ENCODE peak calls at places on chromosomes 11 and 22, in six cellular contexts. M is activated naive CD4-positive, alpha-beta T cell; B is SK-N-SH; E is GM23338; U is stimulated activated CD4-positive, alpha-beta T cell treated with anti-CD3 and anti-CD28 coated beads, Interleukin-2, amount 100 ng/mL, for 48 hours; I is NCI-H187. P is an unnamed sample.

GRCh38 chr11:47899801-47900200 is 51.7 kb upstream of the NUP160 start:
- DNase-seq in M (no peak), U (no peak), I (no peak), E (no peak), B (no peak), P (no peak)

GRCh38 chr11:1864831-1865665 is 12.2 kb downstream of the LSP1 start:
- DNase-seq in U (no peak), M (no peak), I (no peak), E (no peak), B (peak; percentile 77), P (no peak)

GRCh38 chr11:117633976-117634755 is 162.8 kb downstream of the DSCAML1 start:
- DNase-seq in E (no peak), U (no peak), I (no peak), M (no peak), B (no peak), P (no peak)

GRCh38 chr22:28222976-28223375 is 303.9 kb upstream of the PITPNB start:
- DNase-seq in M (no peak), B (peak; percentile 5), I (no peak), E (no peak), U (no peak), P (no peak)

GRCh38 chr22:24189249-24190158 is 8.2 kb downstream of the SUSD2 start:
- DNase-seq in B (peak; percentile 95), M (no peak), U (peak; percentile 45), I (no peak), E (peak; percentile 90), P (no peak)

GRCh38 chr11:3220521-3221407 is 2.2 kb upstream of the MRGPRG start:
- DNase-seq in B (peak; percentile 24), I (no peak), E (no peak), U (no peak), M (no peak), P (no peak)

GRCh38 chr22:23520875-23521441 is 59.1 kb downstream of the IGLL1 start:
- DNase-seq in E (no peak), M (no peak), U (no peak), B (peak; percentile 70), I (no peak), P (no peak)

GRCh38 chr11:73413246-73413645 is 37.0 kb downstream of the RELT start:
- DNase-seq in U (no peak), B (no peak), E (no peak), M (no peak), I (no peak), P (no peak)

GRCh38 chr11:10807629-10808552 is 835 bp downstream of the EIF4G2 start:
- DNase-seq in M (peak; percentile 55), B (peak; percentile 58), U (peak; percentile 37), E (peak; percentile 49), I (peak; percentile 61), P (no peak)

GRCh38 chr11:3984896-3985295 is 109.7 kb upstream of the RRM1 start:
- DNase-seq in U (peak; percentile 29), I (no peak), E (peak; percentile 63), M (no peak), B (peak; percentile 27), P (no peak)

GRCh38 chr11:66834943-66835342 is 8.3 kb upstream of the RCE1 start:
- DNase-seq in M (no peak), U (no peak), E (no peak), I (no peak), B (no peak), P (no peak)

GRCh38 chr11:103109818-103110388 is 677 bp downstream of the DYNC2H1 start:
- DNase-seq in M (no peak), U (peak; percentile 4), B (no peak), E (no peak), I (no peak), P (no peak)

GRCh38 chr11:69155302-69156198 is at the start of gene SMIM38:
- DNase-seq in U (no peak), I (no peak), E (no peak), M (no peak), B (no peak), P (no peak)